ENCODE peak calls at places on chromosomes 16 and 17, in nine cellular contexts. One of them, this sample, is unnamed.

GRCh38 chr16:69176033-69176780 is 10.8 kb upstream of the SNTB2 start:
- DNase-seq in RPMI8226: no peak
- DNase-seq in cardiac muscle cell: peak
- DNase-seq in T-helper 17 cell: no peak
- DNase-seq in EL: peak
- DNase-seq in lower lobe of right lung: no peak
- DNase-seq in stimulated activated CD8-positive, alpha-beta memory T cell treated with anti-CD3 and anti-CD28 coated beads, Interleukin-12 subunit alpha, Interleukin-12 subunit beta, amount 100 ng/mL, for 1 hour: no peak
- DNase-seq in Daoy: peak
- DNase-seq in psoas muscle: no peak
- DNase-seq in this sample: no peak

GRCh38 chr17:40562841-40563370 is 2.4 kb downstream of the CCR7 start:
- DNase-seq in RPMI8226: no peak
- DNase-seq in cardiac muscle cell: no peak
- DNase-seq in T-helper 17 cell: no peak
- DNase-seq in EL: no peak
- DNase-seq in lower lobe of right lung: no peak
- DNase-seq in stimulated activated CD8-positive, alpha-beta memory T cell treated with anti-CD3 and anti-CD28 coated beads, Interleukin-12 subunit alpha, Interleukin-12 subunit beta, amount 100 ng/mL, for 1 hour: no peak
- DNase-seq in Daoy: no peak
- DNase-seq in psoas muscle: no peak
- DNase-seq in this sample: no peak

GRCh38 chr17:68184816-68185436 is 62.9 kb upstream of the AMZ2 start:
- DNase-seq in RPMI8226: no peak
- DNase-seq in cardiac muscle cell: no peak
- DNase-seq in T-helper 17 cell: peak
- DNase-seq in EL: no peak
- DNase-seq in lower lobe of right lung: no peak
- DNase-seq in stimulated activated CD8-positive, alpha-beta memory T cell treated with anti-CD3 and anti-CD28 coated beads, Interleukin-12 subunit alpha, Interleukin-12 subunit beta, amount 100 ng/mL, for 1 hour: no peak
- DNase-seq in Daoy: no peak
- DNase-seq in psoas muscle: no peak
- DNase-seq in this sample: peak

GRCh38 chr17:29150191-29150590 is 30.0 kb downstream of the MYO18A start:
- DNase-seq in RPMI8226: peak
- DNase-seq in cardiac muscle cell: no peak
- DNase-seq in T-helper 17 cell: no peak
- DNase-seq in EL: no peak
- DNase-seq in lower lobe of right lung: no peak
- DNase-seq in stimulated activated CD8-positive, alpha-beta memory T cell treated with anti-CD3 and anti-CD28 coated beads, Interleukin-12 subunit alpha, Interleukin-12 subunit beta, amount 100 ng/mL, for 1 hour: no peak
- DNase-seq in Daoy: no peak
- DNase-seq in psoas muscle: peak
- DNase-seq in this sample: no peak

GRCh38 chr16:24328835-24329418 is 72.8 kb downstream of the CACNG3 start:
- DNase-seq in RPMI8226: no peak
- DNase-seq in cardiac muscle cell: no peak
- DNase-seq in T-helper 17 cell: no peak
- DNase-seq in EL: no peak
- DNase-seq in lower lobe of right lung: no peak
- DNase-seq in stimulated activated CD8-positive, alpha-beta memory T cell treated with anti-CD3 and anti-CD28 coated beads, Interleukin-12 subunit alpha, Interleukin-12 subunit beta, amount 100 ng/mL, for 1 hour: no peak
- DNase-seq in Daoy: no peak
- DNase-seq in psoas muscle: no peak
- DNase-seq in this sample: no peak

GRCh38 chr16:85386467-85387170 is 226.5 kb upstream of the GSE1 start:
- DNase-seq in RPMI8226: no peak
- DNase-seq in cardiac muscle cell: no peak
- DNase-seq in T-helper 17 cell: peak
- DNase-seq in EL: no peak
- DNase-seq in lower lobe of right lung: peak
- DNase-seq in stimulated activated CD8-positive, alpha-beta memory T cell treated with anti-CD3 and anti-CD28 coated beads, Interleukin-12 subunit alpha, Interleukin-12 subunit beta, amount 100 ng/mL, for 1 hour: no peak
- DNase-seq in Daoy: no peak
- DNase-seq in psoas muscle: peak
- DNase-seq in this sample: no peak

GRCh38 chr16:84281077-84281476 is 13.6 kb upstream of the WFDC1 start:
- DNase-seq in RPMI8226: no peak
- DNase-seq in cardiac muscle cell: peak
- DNase-seq in T-helper 17 cell: no peak
- DNase-seq in EL: peak
- DNase-seq in lower lobe of right lung: no peak
- DNase-seq in stimulated activated CD8-positive, alpha-beta memory T cell treated with anti-CD3 and anti-CD28 coated beads, Interleukin-12 subunit alpha, Interleukin-12 subunit beta, amount 100 ng/mL, for 1 hour: no peak
- DNase-seq in Daoy: peak
- DNase-seq in psoas muscle: no peak
- DNase-seq in this sample: no peak

GRCh38 chr17:383771-384621 is 31.4 kb upstream of the RPH3AL start:
- DNase-seq in RPMI8226: no peak
- DNase-seq in cardiac muscle cell: no peak
- DNase-seq in T-helper 17 cell: no peak
- DNase-seq in EL: no peak
- DNase-seq in lower lobe of right lung: no peak
- DNase-seq in stimulated activated CD8-positive, alpha-beta memory T cell treated with anti-CD3 and anti-CD28 coated beads, Interleukin-12 subunit alpha, Interleukin-12 subunit beta, amount 100 ng/mL, for 1 hour: no peak
- DNase-seq in Daoy: no peak
- DNase-seq in psoas muscle: no peak
- DNase-seq in this sample: no peak

GRCh38 chr17:73510981-73511442 is 133.2 kb downstream of the SDK2 start:
- DNase-seq in RPMI8226: no peak
- DNase-seq in cardiac muscle cell: no peak
- DNase-seq in T-helper 17 cell: no peak
- DNase-seq in EL: no peak
- DNase-seq in lower lobe of right lung: no peak
- DNase-seq in stimulated activated CD8-positive, alpha-beta memory T cell treated with anti-CD3 and anti-CD28 coated beads, Interleukin-12 subunit alpha, Interleukin-12 subunit beta, amount 100 ng/mL, for 1 hour: no peak
- DNase-seq in Daoy: peak
- DNase-seq in psoas muscle: peak
- DNase-seq in this sample: no peak

GRCh38 chr17:9900744-9901143 is 4.3 kb downstream of the RCVRN start:
- DNase-seq in RPMI8226: no peak
- DNase-seq in cardiac muscle cell: peak
- DNase-seq in T-helper 17 cell: no peak
- DNase-seq in EL: peak
- DNase-seq in lower lobe of right lung: no peak
- DNase-seq in stimulated activated CD8-positive, alpha-beta memory T cell treated with anti-CD3 and anti-CD28 coated beads, Interleukin-12 subunit alpha, Interleukin-12 subunit beta, amount 100 ng/mL, for 1 hour: no peak
- DNase-seq in Daoy: peak
- DNase-seq in psoas muscle: no peak
- DNase-seq in this sample: no peak

GRCh38 chr16:27439273-27440018 is 37.5 kb downstream of the IL21R start:
- DNase-seq in RPMI8226: no peak
- DNase-seq in cardiac muscle cell: no peak
- DNase-seq in T-helper 17 cell: peak
- DNase-seq in EL: no peak
- DNase-seq in lower lobe of right lung: no peak
- DNase-seq in stimulated activated CD8-positive, alpha-beta memory T cell treated with anti-CD3 and anti-CD28 coated beads, Interleukin-12 subunit alpha, Interleukin-12 subunit beta, amount 100 ng/mL, for 1 hour: no peak
- DNase-seq in Daoy: no peak
- DNase-seq in psoas muscle: no peak
- DNase-seq in this sample: no peak

GRCh38 chr16:10318798-10319500 is 66.9 kb upstream of the ATF7IP2 start:
- DNase-seq in RPMI8226: no peak
- DNase-seq in cardiac muscle cell: no peak
- DNase-seq in T-helper 17 cell: no peak
- DNase-seq in EL: no peak
- DNase-seq in lower lobe of right lung: no peak
- DNase-seq in stimulated activated CD8-positive, alpha-beta memory T cell treated with anti-CD3 and anti-CD28 coated beads, Interleukin-12 subunit alpha, Interleukin-12 subunit beta, amount 100 ng/mL, for 1 hour: no peak
- DNase-seq in Daoy: no peak
- DNase-seq in psoas muscle: no peak
- DNase-seq in this sample: no peak

GRCh38 chr16:6016530-6017184 is 919.1 kb upstream of the EEF2KMT start:
- DNase-seq in RPMI8226: peak
- DNase-seq in cardiac muscle cell: no peak
- DNase-seq in T-helper 17 cell: no peak
- DNase-seq in EL: no peak
- DNase-seq in lower lobe of right lung: no peak
- DNase-seq in stimulated activated CD8-positive, alpha-beta memory T cell treated with anti-CD3 and anti-CD28 coated beads, Interleukin-12 subunit alpha, Interleukin-12 subunit beta, amount 100 ng/mL, for 1 hour: no peak
- DNase-seq in Daoy: no peak
- DNase-seq in psoas muscle: no peak
- DNase-seq in this sample: no peak

GRCh38 chr16:66520406-66521194 is 29.3 kb downstream of the TK2 start:
- DNase-seq in RPMI8226: peak
- DNase-seq in cardiac muscle cell: no peak
- DNase-seq in T-helper 17 cell: no peak
- DNase-seq in EL: no peak
- DNase-seq in lower lobe of right lung: peak
- DNase-seq in stimulated activated CD8-positive, alpha-beta memory T cell treated with anti-CD3 and anti-CD28 coated beads, Interleukin-12 subunit alpha, Interleukin-12 subunit beta, amount 100 ng/mL, for 1 hour: no peak
- DNase-seq in Daoy: no peak
- DNase-seq in psoas muscle: peak
- DNase-seq in this sample: no peak

GRCh38 chr16:28258571-28258970 is 33.8 kb upstream of the SBK1 start:
- DNase-seq in RPMI8226: peak
- DNase-seq in cardiac muscle cell: peak
- DNase-seq in T-helper 17 cell: no peak
- DNase-seq in EL: no peak
- DNase-seq in lower lobe of right lung: no peak
- DNase-seq in stimulated activated CD8-positive, alpha-beta memory T cell treated with anti-CD3 and anti-CD28 coated beads, Interleukin-12 subunit alpha, Interleukin-12 subunit beta, amount 100 ng/mL, for 1 hour: no peak
- DNase-seq in Daoy: no peak
- DNase-seq in psoas muscle: peak
- DNase-seq in this sample: no peak

GRCh38 chr17:14559220-14559619 is 258.3 kb downstream of the HS3ST3B1 start:
- DNase-seq in RPMI8226: no peak
- DNase-seq in cardiac muscle cell: no peak
- DNase-seq in T-helper 17 cell: no peak
- DNase-seq in EL: no peak
- DNase-seq in lower lobe of right lung: no peak
- DNase-seq in stimulated activated CD8-positive, alpha-beta memory T cell treated with anti-CD3 and anti-CD28 coated beads, Interleukin-12 subunit alpha, Interleukin-12 subunit beta, amount 100 ng/mL, for 1 hour: no peak
- DNase-seq in Daoy: no peak
- DNase-seq in psoas muscle: no peak
- DNase-seq in this sample: no peak

GRCh38 chr17:32396343-32396742 is 46.4 kb downstream of the ZNF207 start:
- DNase-seq in RPMI8226: no peak
- DNase-seq in cardiac muscle cell: no peak
- DNase-seq in T-helper 17 cell: no peak
- DNase-seq in EL: no peak
- DNase-seq in lower lobe of right lung: no peak
- DNase-seq in stimulated activated CD8-positive, alpha-beta memory T cell treated with anti-CD3 and anti-CD28 coated beads, Interleukin-12 subunit alpha, Interleukin-12 subunit beta, amount 100 ng/mL, for 1 hour: no peak
- DNase-seq in Daoy: no peak
- DNase-seq in psoas muscle: no peak
- DNase-seq in this sample: no peak

GRCh38 chr17:46782250-46782953 is 36.1 kb downstream of the WNT3 start:
- DNase-seq in RPMI8226: peak
- DNase-seq in cardiac muscle cell: peak
- DNase-seq in T-helper 17 cell: no peak
- DNase-seq in EL: peak
- DNase-seq in lower lobe of right lung: peak
- DNase-seq in stimulated activated CD8-positive, alpha-beta memory T cell treated with anti-CD3 and anti-CD28 coated beads, Interleukin-12 subunit alpha, Interleukin-12 subunit beta, amount 100 ng/mL, for 1 hour: no peak
- DNase-seq in Daoy: peak
- DNase-seq in psoas muscle: no peak
- DNase-seq in this sample: no peak

GRCh38 chr16:55706739-55707487 is 51.1 kb downstream of the SLC6A2 start:
- DNase-seq in RPMI8226: no peak
- DNase-seq in cardiac muscle cell: no peak
- DNase-seq in T-helper 17 cell: no peak
- DNase-seq in EL: no peak
- DNase-seq in lower lobe of right lung: no peak
- DNase-seq in stimulated activated CD8-positive, alpha-beta memory T cell treated with anti-CD3 and anti-CD28 coated beads, Interleukin-12 subunit alpha, Interleukin-12 subunit beta, amount 100 ng/mL, for 1 hour: no peak
- DNase-seq in Daoy: no peak
- DNase-seq in psoas muscle: no peak
- DNase-seq in this sample: no peak

GRCh38 chr16:83967838-83968482 is at the start of gene NECAB2:
- DNase-seq in RPMI8226: peak
- DNase-seq in cardiac muscle cell: peak
- DNase-seq in T-helper 17 cell: no peak
- DNase-seq in EL: peak
- DNase-seq in lower lobe of right lung: peak
- DNase-seq in stimulated activated CD8-positive, alpha-beta memory T cell treated with anti-CD3 and anti-CD28 coated beads, Interleukin-12 subunit alpha, Interleukin-12 subunit beta, amount 100 ng/mL, for 1 hour: no peak
- DNase-seq in Daoy: peak
- DNase-seq in psoas muscle: peak
- DNase-seq in this sample: no peak

GRCh38 chr17:50028207-50029120 is 27.4 kb upstream of the ITGA3 start:
- DNase-seq in RPMI8226: peak
- DNase-seq in cardiac muscle cell: peak
- DNase-seq in T-helper 17 cell: no peak
- DNase-seq in EL: peak
- DNase-seq in lower lobe of right lung: peak
- DNase-seq in stimulated activated CD8-positive, alpha-beta memory T cell treated with anti-CD3 and anti-CD28 coated beads, Interleukin-12 subunit alpha, Interleukin-12 subunit beta, amount 100 ng/mL, for 1 hour: no peak
- DNase-seq in Daoy: peak
- DNase-seq in psoas muscle: no peak
- DNase-seq in this sample: no peak

GRCh38 chr17:34285304-34285792 is at the start of gene CCL11:
- DNase-seq in RPMI8226: no peak
- DNase-seq in cardiac muscle cell: no peak
- DNase-seq in T-helper 17 cell: no peak
- DNase-seq in EL: no peak
- DNase-seq in lower lobe of right lung: no peak
- DNase-seq in stimulated activated CD8-positive, alpha-beta memory T cell treated with anti-CD3 and anti-CD28 coated beads, Interleukin-12 subunit alpha, Interleukin-12 subunit beta, amount 100 ng/mL, for 1 hour: no peak
- DNase-seq in Daoy: no peak
- DNase-seq in psoas muscle: no peak
- DNase-seq in this sample: no peak

GRCh38 chr17:38922538-38923291 is 2.7 kb upstream of the LASP1NB start:
- DNase-seq in RPMI8226: peak
- DNase-seq in cardiac muscle cell: peak
- DNase-seq in T-helper 17 cell: no peak
- DNase-seq in EL: peak
- DNase-seq in lower lobe of right lung: no peak
- DNase-seq in stimulated activated CD8-positive, alpha-beta memory T cell treated with anti-CD3 and anti-CD28 coated beads, Interleukin-12 subunit alpha, Interleukin-12 subunit beta, amount 100 ng/mL, for 1 hour: no peak
- DNase-seq in Daoy: peak
- DNase-seq in psoas muscle: peak
- DNase-seq in this sample: no peak

GRCh38 chr17:12020595-12021590 is at the start of gene MAP2K4:
- DNase-seq in RPMI8226: peak
- DNase-seq in cardiac muscle cell: peak
- DNase-seq in T-helper 17 cell: peak
- DNase-seq in EL: peak
- DNase-seq in lower lobe of right lung: peak
- DNase-seq in stimulated activated CD8-positive, alpha-beta memory T cell treated with anti-CD3 and anti-CD28 coated beads, Interleukin-12 subunit alpha, Interleukin-12 subunit beta, amount 100 ng/mL, for 1 hour: peak
- DNase-seq in Daoy: peak
- DNase-seq in psoas muscle: peak
- DNase-seq in this sample: peak

GRCh38 chr17:29180051-29180787 is at the start of gene MYO18A:
- DNase-seq in RPMI8226: peak
- DNase-seq in cardiac muscle cell: peak
- DNase-seq in T-helper 17 cell: peak
- DNase-seq in EL: peak
- DNase-seq in lower lobe of right lung: peak
- DNase-seq in stimulated activated CD8-positive, alpha-beta memory T cell treated with anti-CD3 and anti-CD28 coated beads, Interleukin-12 subunit alpha, Interleukin-12 subunit beta, amount 100 ng/mL, for 1 hour: peak
- DNase-seq in Daoy: peak
- DNase-seq in psoas muscle: peak
- DNase-seq in this sample: peak

GRCh38 chr17:42153919-42154491 is 784 bp downstream of the RAB5C start:
- DNase-seq in RPMI8226: peak
- DNase-seq in cardiac muscle cell: peak
- DNase-seq in T-helper 17 cell: no peak
- DNase-seq in EL: peak
- DNase-seq in lower lobe of right lung: no peak
- DNase-seq in stimulated activated CD8-positive, alpha-beta memory T cell treated with anti-CD3 and anti-CD28 coated beads, Interleukin-12 subunit alpha, Interleukin-12 subunit beta, amount 100 ng/mL, for 1 hour: no peak
- DNase-seq in Daoy: no peak
- DNase-seq in psoas muscle: no peak
- DNase-seq in this sample: no peak

GRCh38 chr16:12323007-12323699 is 346.6 kb downstream of the SNX29 start:
- DNase-seq in RPMI8226: no peak
- DNase-seq in cardiac muscle cell: no peak
- DNase-seq in T-helper 17 cell: no peak
- DNase-seq in EL: no peak
- DNase-seq in lower lobe of right lung: no peak
- DNase-seq in stimulated activated CD8-positive, alpha-beta memory T cell treated with anti-CD3 and anti-CD28 coated beads, Interleukin-12 subunit alpha, Interleukin-12 subunit beta, amount 100 ng/mL, for 1 hour: no peak
- DNase-seq in Daoy: no peak
- DNase-seq in psoas muscle: no peak
- DNase-seq in this sample: peak